ENCODE peak calls at places on chromosomes 5 and 9, in seven cellular contexts. S is ovary, D is Peyer's patch, T is dorsolateral prefrontal cortex, U is uterus, O is heart right ventricle, Z is A549. E is an unnamed sample.

GRCh38 chr5:41246376-41246775 is 33.0 kb upstream of the C6 start:
- DNase-seq in S (no peak), U (peak; percentile 32), Z (peak; percentile 19), D (no peak), T (no peak), O (no peak), E (no peak)

GRCh38 chr9:109063765-109064164 is 50.5 kb upstream of the CTNNAL1 start:
- DNase-seq in S (no peak), Z (no peak), O (no peak), T (no peak), D (no peak), U (no peak), E (no peak)

GRCh38 chr9:122518841-122519240 is at the start of gene OR1J4:
- DNase-seq in S (no peak), D (no peak), O (no peak), T (no peak), Z (no peak), U (no peak), E (no peak)

GRCh38 chr5:138996120-138996519 is 121.0 kb upstream of the LRRTM2 start:
- DNase-seq in Z (no peak), S (no peak), T (no peak), D (no peak), O (no peak), U (no peak), E (no peak)

GRCh38 chr9:133355881-133356357 is 368 bp downstream of the SURF1 start:
- DNase-seq in D (no peak), Z (no peak), O (no peak), S (no peak), U (no peak), T (no peak), E (peak; percentile 33)

GRCh38 chr9:85067792-85068191 is 398.3 kb downstream of the NTRK2 start:
- DNase-seq in U (no peak), D (no peak), O (no peak), Z (no peak), S (no peak), T (no peak), E (no peak)

GRCh38 chr5:56358703-56359428 is 125.7 kb upstream of the ANKRD55 start:
- DNase-seq in U (peak; percentile 67), S (peak; percentile 89), T (no peak), D (no peak), O (peak; percentile 24), Z (peak; percentile 67), E (peak; percentile 93)

GRCh38 chr5:88405783-88406182 is 137.1 kb upstream of the TMEM161B start:
- DNase-seq in T (no peak), D (no peak), Z (no peak), U (no peak), S (no peak), O (no peak), E (no peak)

GRCh38 chr5:1003296-1003937 is 5.2 kb upstream of the NKD2 start:
- DNase-seq in S (peak; percentile 22), Z (no peak), D (peak; percentile 13), T (peak; percentile 29), O (no peak), U (peak; percentile 16), E (peak; percentile 81)

GRCh38 chr9:4055055-4055454 is 244.8 kb downstream of the GLIS3 start:
- DNase-seq in T (no peak), U (no peak), D (no peak), Z (no peak), O (no peak), S (no peak), E (no peak)

GRCh38 chr9:37943329-37944265 is 39.7 kb upstream of the SLC25A51 start:
- DNase-seq in D (no peak), U (peak; percentile 59), S (peak; percentile 72), Z (no peak), O (peak; percentile 31), T (no peak), E (no peak)

GRCh38 chr5:78677777-78678668 is 29.5 kb upstream of the LHFPL2 start:
- DNase-seq in U (peak; percentile 78), O (peak; percentile 40), S (peak; percentile 75), T (no peak), Z (no peak), D (no peak), E (peak; percentile 59)

GRCh38 chr5:80192507-80193241 is 63.2 kb downstream of the SERINC5 start:
- DNase-seq in D (no peak), S (peak; percentile 47), O (no peak), Z (no peak), T (no peak), U (peak; percentile 50), E (no peak)

GRCh38 chr5:73180561-73180960 is 7.6 kb downstream of the TMEM174 start:
- DNase-seq in S (no peak), O (no peak), T (no peak), D (no peak), Z (no peak), U (no peak), E (no peak)

GRCh38 chr9:96331236-96331947 is 29.4 kb upstream of the HSD17B3 start:
- DNase-seq in O (no peak), S (no peak), U (no peak), D (no peak), Z (no peak), T (no peak), E (no peak)

GRCh38 chr9:106945727-106946690 is 83.0 kb downstream of the ZNF462 start:
- DNase-seq in T (no peak), O (no peak), D (no peak), S (no peak), Z (no peak), U (no peak), E (no peak)

GRCh38 chr9:120711841-120712538 is 2.3 kb downstream of the MEGF9 start:
- DNase-seq in S (no peak), U (no peak), D (no peak), T (no peak), Z (no peak), O (no peak), E (no peak)

GRCh38 chr9:90544488-90544887 is 98.1 kb downstream of the DIRAS2 start:
- DNase-seq in S (no peak), Z (no peak), U (no peak), T (no peak), O (no peak), D (no peak), E (no peak)

GRCh38 chr5:79552984-79553383 is 39.0 kb upstream of the HOMER1 start:
- DNase-seq in Z (no peak), O (no peak), S (no peak), U (no peak), D (no peak), T (no peak), E (no peak)

DNA sequence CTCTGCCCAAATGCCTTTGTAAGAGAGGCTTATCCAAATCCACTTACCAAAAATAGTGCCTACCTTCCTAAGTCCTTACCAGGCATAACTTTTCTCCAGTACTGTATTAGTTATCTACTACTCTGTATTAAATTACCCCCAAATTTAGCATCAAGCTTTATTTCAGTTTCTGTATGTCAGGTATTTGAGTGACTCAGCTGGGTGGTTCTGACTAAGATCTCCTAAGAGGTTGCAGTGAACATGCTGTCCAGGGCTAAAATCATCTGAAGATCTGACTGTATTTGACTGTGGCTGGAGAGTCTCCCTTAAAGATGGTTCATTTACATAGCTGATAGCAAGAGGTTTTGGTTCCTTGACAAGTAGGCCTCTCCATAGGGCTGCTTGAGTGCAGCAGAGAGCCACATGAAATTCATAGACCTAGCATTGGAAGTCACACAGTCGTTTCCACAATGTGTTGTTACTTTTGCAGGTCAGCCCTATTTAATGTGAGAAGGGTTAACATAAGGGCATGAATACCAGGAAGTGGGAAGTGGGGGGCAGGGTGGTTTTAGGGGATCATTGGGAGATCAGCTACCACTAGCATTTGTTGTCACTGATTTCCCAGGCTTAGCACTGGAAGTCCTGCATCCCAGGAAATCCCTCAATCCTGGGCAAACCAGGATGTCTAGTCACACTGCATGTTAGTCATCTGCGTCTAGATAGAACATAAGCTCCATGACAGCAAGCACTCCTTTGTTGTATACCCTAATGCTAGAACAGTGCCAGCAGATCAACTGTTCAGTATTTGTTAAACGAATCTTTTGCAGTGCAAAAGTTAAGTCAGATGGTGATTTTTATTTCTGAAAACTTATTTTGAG is 2.0 kb upstream of the ZNF622 start:
- DNase-seq in S (no peak), T (no peak), U (no peak), Z (no peak), D (no peak), O (no peak), E (no peak)
- H3K4me3 ChIP-seq in S (no peak overlapping the region), T (peak overlapping the region; percentile 97), U (no peak overlapping the region), Z (no peak overlapping the region), D (no peak overlapping the region), O (peak overlapping the region; percentile 96), E (no peak overlapping the region)

GRCh38 chr5:7367780-7368179 is 28.2 kb upstream of the ADCY2 start:
- DNase-seq in T (no peak), S (no peak), D (no peak), O (no peak), Z (no peak), U (no peak), E (no peak)

GRCh38 chr5:7361593-7361992 is 34.3 kb upstream of the ADCY2 start:
- DNase-seq in O (no peak), T (no peak), D (no peak), S (no peak), Z (no peak), U (no peak), E (no peak)

GRCh38 chr5:7363067-7363677 is 32.8 kb upstream of the ADCY2 start:
- DNase-seq in U (no peak), S (no peak), O (no peak), Z (no peak), T (no peak), D (no peak), E (no peak)

GRCh38 chr5:7364226-7364875 is 31.6 kb upstream of the ADCY2 start:
- DNase-seq in U (no peak), T (no peak), S (no peak), O (no peak), D (no peak), Z (no peak), E (no peak)
- H3K27ac ChIP-seq in U (no peak overlapping the region), T (no peak overlapping the region), S (no peak overlapping the region), O (no peak overlapping the region), D (no peak overlapping the region), Z (no peak overlapping the region), E (no peak overlapping the region)

GRCh38 chr5:35089688-35090314 is 42.1 kb upstream of the AGXT2 start:
- DNase-seq in T (peak; percentile 41), S (peak; percentile 52), D (peak; percentile 43), O (no peak), Z (peak; percentile 38), U (peak; percentile 57), E (no peak)
- TF ChIP-seq CTCF in T (peak; percentile 64), S (peak; percentile 24), D (peak; percentile 77), O (peak; percentile 60), Z (peak; percentile 71), U (peak; percentile 73), E (peak; percentile 74)

DNA sequence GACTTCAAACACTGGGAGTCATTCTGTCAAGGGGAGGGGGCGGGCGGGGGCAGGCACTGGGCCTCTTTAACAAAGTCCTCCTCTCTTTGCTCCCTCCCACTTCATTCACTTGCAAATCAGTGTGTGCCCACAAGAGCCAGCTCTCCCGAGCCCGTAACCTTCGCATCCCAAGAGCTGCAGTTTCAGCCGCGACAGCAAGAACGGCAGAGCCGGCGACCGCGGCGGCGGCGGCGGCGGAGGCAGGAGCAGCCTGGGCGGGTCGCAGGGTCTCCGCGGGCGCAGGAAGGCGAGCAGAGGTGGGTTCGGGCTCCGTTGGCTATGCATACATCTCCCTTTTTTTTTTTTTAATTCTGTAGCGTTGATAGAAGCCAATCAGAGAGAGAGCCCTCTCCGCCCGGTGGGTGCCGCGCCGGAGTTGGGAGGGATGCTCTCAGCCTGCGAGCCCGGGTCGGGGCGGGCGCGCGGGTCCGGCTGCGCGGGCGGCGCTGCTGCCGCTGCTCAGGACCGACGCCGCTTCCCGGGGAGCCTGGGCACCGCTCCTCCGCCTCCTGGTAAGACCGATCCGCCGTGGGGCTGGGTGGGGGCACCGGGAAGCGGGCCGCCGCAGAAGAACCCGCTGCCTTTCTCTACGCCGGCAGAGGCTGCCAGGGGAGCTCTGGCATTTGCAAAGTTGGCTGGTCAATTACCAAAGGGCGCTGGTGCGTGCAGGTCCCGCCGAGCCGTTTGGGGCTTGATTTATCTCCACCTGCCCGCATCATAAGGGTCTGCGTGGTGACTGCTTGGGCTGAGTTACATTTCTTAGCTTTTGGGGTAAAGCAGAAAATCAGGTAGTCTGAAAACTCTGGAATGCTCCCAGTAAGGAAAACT is at the start of gene CDH6:
- DNase-seq in Z (peak; percentile 30), O (peak; percentile 28), D (no peak), U (peak; percentile 16), T (peak; percentile 52), S (no peak), E (peak; percentile 64)
- H3K4me3 ChIP-seq in Z (peak within 1 kb of the TSS; percentile 47), O (peak within 1 kb of the TSS; percentile 62), D (peak within 1 kb of the TSS; percentile 42), U (peak within 1 kb of the TSS; percentile 33), T (peak within 1 kb of the TSS; percentile 67), S (peak within 1 kb of the TSS; percentile 32), E (peak within 1 kb of the TSS; percentile 78)